ENCODE peak calls at places on chromosomes 13 and 19, in four cellular contexts. U is naive thymus-derived CD4-positive, alpha-beta T cell; M is transverse colon; H is CD8-positive, alpha-beta T cell. J is an unnamed sample.

GRCh38 chr19:2887391-2887914 is 13.3 kb upstream of the ZNF57 start:
- DNase-seq in U (no peak), M (no peak), H (no peak), J (no peak)

GRCh38 chr13:36059366-36059765 is 71.8 kb downstream of the DCLK1 start:
- DNase-seq in U (no peak), M (no peak), H (no peak), J (no peak)

GRCh38 chr13:100879255-100879654 is 204.7 kb upstream of the TMTC4 start:
- DNase-seq in U (no peak), M (no peak), H (no peak), J (no peak)

GRCh38 chr13:99895428-99895998 is 76.1 kb downstream of the ZIC5 start:
- DNase-seq in U (no peak), M (no peak), H (no peak), J (no peak)

GRCh38 chr19:13511947-13512346 is 5.7 kb upstream of the CACNA1A start:
- DNase-seq in U (no peak), M (no peak), H (no peak), J (no peak)

GRCh38 chr13:92984151-92984550 is 242.5 kb upstream of the GPC6 start:
- DNase-seq in U (no peak), M (no peak), H (no peak), J (no peak)

GRCh38 chr13:75919660-75920199 is 283.6 kb downstream of the LMO7 start:
- DNase-seq in U (no peak), M (no peak), H (no peak), J (no peak)

GRCh38 chr19:13865578-13866462 is 11.1 kb upstream of the NANOS3 start:
- DNase-seq in U (no peak), M (no peak), H (no peak), J (no peak)

GRCh38 chr19:18253716-18254115 is 20.5 kb downstream of the IQCN start:
- DNase-seq in U (no peak), M (peak), H (no peak), J (no peak)

DNA sequence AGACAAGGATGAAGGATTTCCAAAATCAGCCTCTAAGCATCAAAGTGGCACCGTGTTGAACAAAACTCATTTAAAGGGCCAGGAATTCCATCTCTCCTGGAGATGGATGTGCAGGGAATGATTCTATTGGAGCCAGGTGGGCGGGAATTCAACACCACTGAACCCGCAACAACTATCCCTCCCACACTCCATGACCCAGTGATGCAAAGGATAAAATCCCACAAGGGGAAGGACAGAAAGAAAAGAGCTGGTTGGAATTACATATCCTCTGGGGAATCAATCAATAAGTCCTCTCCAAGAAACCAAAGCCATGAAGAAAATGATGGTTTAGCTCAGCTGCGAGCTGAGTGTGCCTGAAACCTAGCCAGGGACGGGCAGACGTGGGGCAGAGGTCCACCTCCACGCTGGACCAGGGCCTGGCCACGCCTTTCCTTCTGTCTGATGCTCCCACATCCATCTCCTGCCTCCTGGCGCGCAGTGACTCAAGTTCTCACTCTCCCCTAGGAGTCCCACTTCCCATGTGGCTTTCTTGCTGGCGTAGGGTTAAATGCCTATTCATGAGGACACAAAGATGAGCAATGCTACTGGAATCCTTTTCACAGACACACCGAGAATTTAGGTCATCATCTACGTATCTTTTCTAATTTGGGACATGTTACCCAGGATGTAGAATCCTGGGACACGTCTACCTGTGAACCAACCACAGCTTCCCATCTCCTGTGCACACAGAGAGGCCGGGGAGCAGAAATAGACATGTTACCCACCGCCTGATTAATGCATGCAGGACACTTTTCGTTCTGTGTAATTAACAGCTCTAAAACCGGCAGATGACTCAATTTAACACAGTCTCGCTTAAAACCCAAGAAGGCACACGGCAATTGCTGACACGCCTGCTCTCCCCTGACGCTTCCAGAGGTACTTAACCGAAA is 48.6 kb downstream of the PEPD start:
- DNase-seq in U (no peak), M (no peak), H (no peak), J (no peak)
- H3K4me3 ChIP-seq in U (no peak), M (no peak), H (no peak), J (no peak)

GRCh38 chr19:56765107-56765506 is 75.4 kb downstream of the PEG3 start:
- DNase-seq in U (no peak), M (peak), H (no peak), J (no peak)
- H3K4me3 ChIP-seq in U (peak), M (peak), H (peak), J (no peak)

GRCh38 chr19:19775891-19776205 is 42.9 kb upstream of the ZNF14 start:
- DNase-seq in U (no peak), M (no peak), H (no peak), J (no peak)

GRCh38 chr19:19778666-19779065 is 42.9 kb downstream of the ZNF506 start:
- DNase-seq in U (no peak), M (no peak), H (no peak), J (no peak)

GRCh38 chr19:19776206-19777008 is 43.5 kb upstream of the ZNF14 start:
- DNase-seq in U (peak), M (peak), H (peak), J (peak)

GRCh38 chr19:19777692-19778091 is 43.9 kb downstream of the ZNF506 start:
- DNase-seq in U (no peak), M (no peak), H (no peak), J (no peak)

GRCh38 chr19:19774354-19775033 is 41.6 kb upstream of the ZNF14 start:
- DNase-seq in U (no peak), M (no peak), H (no peak), J (no peak)
- H3K4me3 ChIP-seq in U (no peak), M (no peak), H (no peak), J (no peak)

DNA sequence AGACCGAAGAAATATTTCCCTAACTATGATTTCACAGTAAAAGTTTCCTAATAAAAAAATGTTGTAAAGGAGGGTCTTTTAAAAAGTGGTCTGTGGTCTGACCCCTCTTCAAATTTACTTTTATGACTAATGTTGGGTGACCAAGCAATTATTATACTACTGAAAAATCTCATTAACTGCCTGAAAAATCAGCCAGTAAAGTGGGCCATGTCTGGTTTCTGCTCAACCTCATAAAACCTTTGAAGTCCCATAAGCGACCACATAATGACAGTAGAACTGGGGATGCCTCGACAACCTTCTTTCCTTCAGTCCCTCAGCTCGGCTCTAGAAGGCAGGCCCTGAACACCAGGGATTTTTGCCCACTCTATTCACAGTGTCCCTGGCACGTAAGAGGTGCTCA is 434.3 kb downstream of the EFNB2 start:
- DNase-seq in U (no peak), M (no peak), H (no peak), J (no peak)
- H3K4me3 ChIP-seq in U (no peak), M (no peak), H (no peak), J (no peak)

DNA sequence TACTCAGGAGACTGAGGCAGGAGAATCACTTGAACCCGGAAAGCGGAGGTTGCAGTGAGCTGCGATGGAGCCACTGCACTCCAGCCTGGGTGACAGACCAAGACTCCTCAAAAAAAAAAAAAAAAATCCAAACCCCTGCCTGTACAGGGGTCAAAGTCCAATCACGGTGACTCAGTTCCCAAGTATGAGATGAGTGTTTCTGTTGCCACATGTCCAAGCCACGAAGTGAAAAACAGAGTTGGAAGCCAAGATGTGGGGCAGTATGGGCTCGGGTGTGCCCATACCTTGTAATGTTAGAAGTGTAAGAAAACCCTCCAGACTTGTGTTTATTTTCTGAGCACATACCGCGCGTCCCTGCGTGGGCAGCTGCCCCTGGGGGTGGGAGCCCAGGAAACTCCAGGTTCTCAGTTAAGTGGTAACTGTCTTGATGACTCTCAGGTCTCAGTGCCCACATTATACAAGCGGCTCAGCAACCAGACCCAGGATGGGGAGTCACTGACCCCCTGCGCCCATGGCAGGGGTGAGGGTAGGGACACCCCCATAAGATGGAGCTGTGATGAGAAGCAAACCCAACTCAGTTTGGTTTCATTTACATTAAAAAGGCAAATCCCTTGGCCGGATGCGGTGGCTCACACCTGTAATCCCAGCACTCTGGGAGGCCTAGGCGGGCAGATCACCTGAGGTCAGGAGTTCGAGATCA is 1.2 kb upstream of the GPX4 start:
- DNase-seq in U (no peak), M (peak), H (no peak), J (peak)
- H3K4me3 ChIP-seq in U (no peak), M (no peak), H (no peak), J (no peak)

GRCh38 chr13:94712812-94713555 is 639 bp upstream of the SOX21 start:
- DNase-seq in U (no peak), M (no peak), H (no peak), J (no peak)
- H3K4me3 ChIP-seq in U (no peak), M (no peak), H (no peak), J (no peak)

DNA sequence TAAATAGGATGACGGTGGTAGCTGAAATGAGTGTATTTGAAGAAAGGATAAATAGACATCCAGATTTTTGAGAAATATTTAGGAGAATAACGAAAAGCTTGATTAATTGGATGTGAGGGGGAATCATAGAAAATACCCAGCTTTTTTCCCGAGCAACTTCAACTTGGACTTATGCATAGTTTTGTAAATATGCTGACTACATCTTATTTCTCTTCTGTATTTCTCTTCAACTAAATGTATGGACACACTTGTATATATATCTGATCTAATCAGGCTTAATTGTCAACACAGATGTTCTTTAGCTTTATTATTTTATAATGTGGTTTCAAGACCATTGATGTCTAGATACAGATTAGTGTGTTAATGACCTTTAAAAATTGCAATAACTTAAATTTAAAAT is 685.0 kb downstream of the SLITRK1 start:
- DNase-seq in U (no peak), M (no peak), H (no peak), J (no peak)
- H3K4me3 ChIP-seq in U (no peak), M (no peak), H (no peak), J (no peak)

J was measured in GM12864.